ENCODE peak calls at places on chromosomes 2 and 18, in six cellular contexts. E, W, G, P, U and C are unnamed samples.

GRCh38 chr18:8657873-8658521 is 47.4 kb upstream of the MTCL1 start:
- DNase-seq in W (no peak), P (peak), U (no peak), E (peak), G (no peak), C (no peak)

GRCh38 chr18:2903006-2903405 is 56.2 kb downstream of the EMILIN2 start:
- DNase-seq in G (no peak), E (peak), W (no peak), U (no peak), P (no peak), C (peak)

GRCh38 chr2:84878896-84879594 is 1.8 kb downstream of the TRABD2A start:
- DNase-seq in W (no peak), G (no peak), E (peak), P (no peak), U (no peak), C (no peak)

GRCh38 chr2:24945907-24946306 is 25.8 kb downstream of the DNAJC27 start:
- DNase-seq in U (no peak), E (peak), G (no peak), W (no peak), P (no peak), C (no peak)

GRCh38 chr2:171522057-171522803 is at the start of gene CYBRD1:
- DNase-seq in P (no peak), E (peak), G (peak), U (no peak), W (no peak), C (peak)

GRCh38 chr2:172082105-172082943 is 3.0 kb upstream of the DLX1 start:
- DNase-seq in P (no peak), U (no peak), E (no peak), W (no peak), G (no peak), C (peak)

GRCh38 chr2:233129351-233129978 is 69.3 kb downstream of the INPP5D start:
- DNase-seq in E (no peak), P (no peak), G (no peak), W (no peak), U (peak), C (no peak)

GRCh38 chr2:180577567-180577966 is 402.8 kb upstream of the UBE2E3 start:
- DNase-seq in P (no peak), W (no peak), G (no peak), U (no peak), E (no peak), C (no peak)

GRCh38 chr2:206083602-206084467 is 2.1 kb downstream of the INO80D start:
- DNase-seq in E (no peak), W (no peak), G (peak), P (no peak), U (peak), C (peak)

GRCh38 chr2:55026202-55026601 is 24.0 kb downstream of the RTN4 start:
- DNase-seq in U (no peak), E (peak), P (no peak), W (no peak), G (no peak), C (no peak)

GRCh38 chr2:240790370-240791210 is 29.4 kb downstream of the KIF1A start:
- DNase-seq in E (no peak), W (no peak), P (no peak), U (no peak), G (no peak), C (no peak)

GRCh38 chr2:187581125-187581896 is 27.1 kb upstream of the TFPI start:
- DNase-seq in P (peak), U (peak), E (peak), G (no peak), W (no peak), C (peak)

GRCh38 chr2:144834954-144835633 is 315.2 kb upstream of the ZEB2 start:
- DNase-seq in U (no peak), G (no peak), E (peak), P (no peak), W (no peak), C (no peak)

GRCh38 chr2:148642891-148643416 is 1.6 kb upstream of the EPC2 start:
- DNase-seq in P (no peak), E (peak), U (no peak), W (no peak), G (peak), C (peak)

GRCh38 chr2:142834003-142834402 is 43.5 kb upstream of the KYNU start:
- DNase-seq in G (no peak), W (no peak), E (peak), P (no peak), U (no peak), C (no peak)

GRCh38 chr2:128495996-128496547 is 177.4 kb upstream of the HS6ST1 start:
- DNase-seq in G (no peak), P (no peak), U (no peak), W (no peak), E (no peak), C (no peak)

GRCh38 chr2:213214209-213214608 is 62.8 kb upstream of the IKZF2 start:
- DNase-seq in E (no peak), U (no peak), P (no peak), G (no peak), W (no peak), C (no peak)

GRCh38 chr2:186068154-186068826 is 329.7 kb downstream of the FSIP2 start:
- DNase-seq in W (no peak), E (no peak), U (no peak), P (no peak), G (no peak), C (peak)

GRCh38 chr2:132668189-132668833 is 1.7 kb downstream of the LYPD1 start:
- DNase-seq in E (peak), P (no peak), W (no peak), G (no peak), U (peak), C (no peak)

GRCh38 chr2:210366675-210367080 is 51.7 kb upstream of the MYL1 start:
- DNase-seq in E (no peak), G (no peak), P (no peak), W (no peak), U (no peak), C (no peak)

GRCh38 chr18:50374170-50374752 is 585 bp upstream of the SKA1 start:
- DNase-seq in U (no peak), E (no peak), W (no peak), G (no peak), P (no peak), C (no peak)